ENCODE peak calls at places on chromosomes 13 and 19, in five cellular contexts. M, K, Q, A and G are unnamed samples.

GRCh38 chr19:10517361-10517759 is at the start of gene S1PR5:
- DNase-seq in Q (peak), A (no peak), K (peak), M (peak), G (no peak)

GRCh38 chr19:42113641-42114348 is 18.5 kb downstream of the POU2F2 start:
- DNase-seq in Q (peak), M (peak), K (peak), A (peak), G (no peak)

GRCh38 chr19:39946532-39946931 is 12.1 kb upstream of the FCGBP start:
- DNase-seq in A (no peak), K (no peak), M (peak), Q (no peak), G (no peak)

GRCh38 chr13:95509521-95510315 is 42.8 kb upstream of the CLDN10 start:
- DNase-seq in Q (no peak), M (peak), K (no peak), A (no peak), G (no peak)

GRCh38 chr19:5403968-5404640 is 51.1 kb upstream of the ZNRF4 start:
- DNase-seq in A (peak), Q (peak), M (peak), K (peak), G (peak)

GRCh38 chr19:55067869-55068268 is 4.9 kb upstream of the RDH13 start:
- DNase-seq in K (no peak), M (no peak), A (no peak), Q (no peak), G (no peak)

GRCh38 chr13:32902898-32903297 is 113.3 kb upstream of the KL start:
- DNase-seq in Q (peak), K (no peak), M (peak), A (no peak), G (no peak)

GRCh38 chr13:81012031-81012430 is 671.1 kb upstream of the SPRY2 start:
- DNase-seq in A (no peak), M (no peak), K (no peak), Q (no peak), G (no peak)

GRCh38 chr19:14507704-14508246 is 10.4 kb downstream of the DNAJB1 start:
- DNase-seq in K (no peak), M (peak), A (no peak), Q (no peak), G (no peak)

GRCh38 chr13:25971499-25972145 is 80.2 kb downstream of the SHISA2 start:
- DNase-seq in K (no peak), A (no peak), Q (no peak), M (no peak), G (peak)

GRCh38 chr19:16319466-16319865 is 5.2 kb upstream of the KLF2 start:
- DNase-seq in M (no peak), Q (no peak), K (no peak), A (no peak), G (no peak)

GRCh38 chr19:55251296-55252081 is 7.3 kb downstream of the PPP6R1 start:
- DNase-seq in K (peak), M (peak), A (peak), Q (peak), G (peak)

GRCh38 chr13:79917628-79918027 is 423.3 kb downstream of the SPRY2 start:
- DNase-seq in K (no peak), M (no peak), A (no peak), Q (no peak), G (no peak)

GRCh38 chr19:32012886-32013635 is 332.3 kb upstream of the ZNF507 start:
- DNase-seq in Q (no peak), A (no peak), M (no peak), K (no peak), G (no peak)

GRCh38 chr19:48117515-48118330 is 7.1 kb upstream of the PLA2G4C start:
- DNase-seq in K (no peak), A (no peak), M (no peak), Q (no peak), G (no peak)

GRCh38 chr19:2494084-2494446 is 18.1 kb downstream of the GADD45B start:
- DNase-seq in Q (no peak), M (peak), K (no peak), A (no peak), G (no peak)

GRCh38 chr13:27338207-27338606 is 67.6 kb downstream of the RASL11A start:
- DNase-seq in Q (no peak), A (no peak), K (no peak), M (no peak), G (no peak)

GRCh38 chr13:100707818-100708740 is 33.5 kb upstream of the TMTC4 start:
- DNase-seq in A (no peak), M (no peak), Q (no peak), K (no peak), G (no peak)

GRCh38 chr13:48994731-48995130 is 19.0 kb downstream of the FNDC3A start:
- DNase-seq in K (no peak), M (peak), A (no peak), Q (no peak), G (no peak)

GRCh38 chr19:19578241-19578640 is 40.2 kb downstream of the CILP2 start:
- DNase-seq in A (no peak), M (no peak), Q (no peak), K (no peak), G (no peak)

GRCh38 chr19:29528350-29528945 is 2.7 kb downstream of the VSTM2B start:
- DNase-seq in K (peak), Q (no peak), M (peak), A (no peak), G (peak)

GRCh38 chr19:20051841-20052768 is 12.8 kb upstream of the ZNF682 start:
- DNase-seq in M (peak), Q (peak), K (peak), A (peak), G (peak)

GRCh38 chr19:55492362-55492944 is 4.2 kb downstream of the SSC5D start:
- DNase-seq in K (no peak), A (no peak), Q (no peak), M (no peak), G (no peak)

GRCh38 chr13:88436974-88437373 is 765.8 kb downstream of the SLITRK5 start:
- DNase-seq in A (no peak), M (no peak), K (no peak), Q (no peak), G (no peak)

GRCh38 chr19:18650468-18651001 is 13.7 kb downstream of the KLHL26 start:
- DNase-seq in K (no peak), M (peak), Q (peak), A (no peak), G (no peak)

GRCh38 chr19:19405919-19406877 is 723 bp downstream of the GATAD2A start:
- DNase-seq in A (peak), Q (peak), M (peak), K (peak), G (peak)

GRCh38 chr13:23899555-23899954 is 2.3 kb upstream of the C1QTNF9B start:
- DNase-seq in A (no peak), Q (no peak), K (peak), M (peak), G (no peak)

GRCh38 chr13:26551255-26551654 is 6.2 kb upstream of the WASF3 start:
- DNase-seq in A (no peak), K (no peak), M (no peak), Q (no peak), G (no peak)

GRCh38 chr19:55464039-55464668 is 397 bp downstream of the C19orf85 start:
- DNase-seq in Q (no peak), A (no peak), M (no peak), K (no peak), G (no peak)

GRCh38 chr19:33453207-33453736 is 68.3 kb downstream of the PEPD start:
- DNase-seq in A (no peak), K (no peak), M (no peak), Q (no peak), G (no peak)

GRCh38 chr13:98050041-98050466 is 92.8 kb upstream of the FARP1 start:
- DNase-seq in A (no peak), Q (no peak), K (no peak), M (peak), G (no peak)

GRCh38 chr13:23098508-23098907 is 82.3 kb upstream of the SGCG start:
- DNase-seq in Q (no peak), K (no peak), A (no peak), M (no peak), G (no peak)